ENCODE peak calls at places on chromosomes 1 and 21, in ten cellular contexts. L is fibroblast of pulmonary artery; U is breast epithelium; V is CD8-positive, alpha-beta T cell; F is brain microvascular endothelial cell; J is neural progenitor cell; P is adrenal gland; R is heart left ventricle; B is HL-60; S is stomach. H is an unnamed sample.

GRCh38 chr1:33918368-33918767 is 54.5 kb downstream of the HMGB4 start:
- DNase-seq in S (no peak), B (no peak), U (no peak), L (peak), P (no peak), V (no peak), J (no peak), R (no peak), F (no peak), H (no peak)

GRCh38 chr1:183106746-183107145 is 79.3 kb upstream of the LAMC2 start:
- DNase-seq in S (no peak), R (no peak), J (no peak), F (peak), L (no peak), V (no peak), B (no peak), U (no peak), P (no peak), H (no peak)

GRCh38 chr1:145824499-145824842 is 471 bp downstream of the POLR3C start:
- DNase-seq in J (no peak), F (no peak), U (no peak), V (no peak), S (no peak), B (no peak), R (no peak), P (no peak), L (no peak), H (no peak)

GRCh38 chr1:215290018-215290417 is 207.5 kb downstream of the KCNK2 start:
- DNase-seq in P (no peak), R (no peak), F (no peak), B (no peak), J (no peak), V (no peak), U (no peak), L (no peak), S (no peak), H (no peak)

GRCh38 chr1:173536254-173536653 is 59.1 kb downstream of the PRDX6 start:
- DNase-seq in S (no peak), U (no peak), P (no peak), B (no peak), L (no peak), J (no peak), V (no peak), F (no peak), R (no peak), H (no peak)

GRCh38 chr1:217534566-217534965 is 96.3 kb downstream of the GPATCH2 start:
- DNase-seq in B (no peak), L (peak), P (no peak), V (no peak), J (no peak), F (no peak), R (no peak), S (no peak), U (no peak), H (peak)

GRCh38 chr1:9759939-9760338 is 63.8 kb downstream of the CLSTN1 start:
- DNase-seq in B (no peak), J (no peak), U (no peak), P (no peak), V (no peak), R (no peak), S (no peak), L (no peak), F (no peak), H (no peak)

GRCh38 chr21:45997495-45998275 is 16.1 kb downstream of the COL6A1 start:
- DNase-seq in L (no peak), S (no peak), F (no peak), U (peak), J (no peak), V (no peak), P (peak), R (no peak), B (no peak), H (no peak)

GRCh38 chr1:163264256-163264655 is 57.5 kb upstream of the NUF2 start:
- DNase-seq in B (no peak), L (no peak), R (no peak), F (no peak), V (no peak), P (no peak), J (no peak), S (no peak), U (no peak), H (no peak)

GRCh38 chr1:200875416-200875815 is 2.6 kb downstream of the GPR25 start:
- DNase-seq in S (no peak), B (no peak), V (no peak), U (no peak), L (no peak), J (no peak), R (no peak), P (no peak), F (no peak), H (no peak)

GRCh38 chr1:111707906-111708305 is 31.3 kb downstream of the INKA2 start:
- DNase-seq in P (no peak), J (no peak), L (peak), F (peak), U (no peak), R (no peak), V (no peak), S (no peak), B (peak), H (no peak)

GRCh38 chr1:31689821-31690220 is 14.0 kb downstream of the COL16A1 start:
- DNase-seq in B (no peak), L (peak), U (no peak), R (no peak), J (no peak), P (no peak), F (peak), S (no peak), V (no peak), H (peak)

GRCh38 chr1:186059752-186060151 is 315.3 kb downstream of the TPR start:
- DNase-seq in S (no peak), P (no peak), V (no peak), F (no peak), B (no peak), U (no peak), L (no peak), R (no peak), J (no peak), H (no peak)

GRCh38 chr1:117758444-117759316 is 152.8 kb downstream of the TENT5C start:
- DNase-seq in P (peak), S (peak), L (peak), U (peak), R (peak), J (peak), B (peak), F (peak), V (peak), H (peak)

GRCh38 chr1:227731696-227732585 is 3.2 kb downstream of the JMJD4 start:
- DNase-seq in R (no peak), P (no peak), S (no peak), V (no peak), U (no peak), B (no peak), L (no peak), F (no peak), J (no peak), H (no peak)

GRCh38 chr1:207981976-207982375 is 71.1 kb upstream of the CD34 start:
- DNase-seq in B (no peak), F (no peak), V (no peak), L (no peak), U (no peak), S (no peak), P (no peak), J (peak), R (no peak), H (no peak)

GRCh38 chr1:210726621-210727020 is 397.9 kb downstream of the HHAT start:
- DNase-seq in P (peak), B (no peak), F (peak), R (no peak), L (peak), V (peak), J (peak), U (no peak), S (no peak), H (no peak)

GRCh38 chr1:167916766-167917511 is 3.0 kb upstream of the ADCY10 start:
- DNase-seq in J (no peak), P (no peak), F (no peak), L (no peak), R (no peak), V (no peak), U (no peak), B (no peak), S (no peak), H (no peak)

GRCh38 chr1:32939655-32940371 is 24.8 kb downstream of the RNF19B start:
- DNase-seq in U (no peak), V (no peak), R (peak), J (no peak), B (peak), F (peak), L (peak), P (no peak), S (no peak), H (no peak)

GRCh38 chr1:155272466-155273133 is 704 bp downstream of the CLK2 start:
- DNase-seq in R (no peak), U (no peak), J (no peak), V (no peak), B (no peak), P (no peak), F (peak), L (peak), S (no peak), H (peak)

GRCh38 chr1:209080170-209080781 is 503.2 kb upstream of the CAMK1G start:
- DNase-seq in R (no peak), F (no peak), S (no peak), P (no peak), U (no peak), B (no peak), V (no peak), J (no peak), L (no peak), H (peak)

GRCh38 chr1:40034869-40035268 is 5.7 kb upstream of the CAP1 start:
- DNase-seq in P (no peak), U (no peak), F (no peak), B (peak), R (no peak), S (no peak), J (no peak), V (no peak), L (no peak), H (no peak)

GRCh38 chr21:15343066-15343465 is 278.3 kb upstream of the NRIP1 start:
- DNase-seq in P (no peak), J (no peak), L (peak), B (no peak), R (no peak), F (peak), V (no peak), S (no peak), U (no peak), H (peak)

GRCh38 chr1:12142141-12142823 is 24.5 kb upstream of the TNFRSF1B start:
- DNase-seq in R (no peak), U (no peak), J (peak), P (no peak), L (no peak), S (no peak), F (no peak), V (no peak), B (no peak), H (no peak)

GRCh38 chr1:56821462-56821797 is 2.2 kb upstream of the FYB2 start:
- DNase-seq in B (no peak), S (no peak), R (no peak), J (no peak), P (no peak), F (peak), L (peak), U (no peak), V (no peak), H (no peak)

GRCh38 chr1:96306809-96307208 is 414.8 kb upstream of the PTBP2 start:
- DNase-seq in R (no peak), V (no peak), F (no peak), S (no peak), B (no peak), J (no peak), P (no peak), L (peak), U (no peak), H (no peak)

GRCh38 chr1:67285780-67286488 is 21.7 kb upstream of the IL12RB2 start:
- DNase-seq in U (no peak), L (no peak), R (no peak), F (peak), S (no peak), V (no peak), J (no peak), B (no peak), P (no peak), H (no peak)
- TF ChIP-seq CTCF in U (no peak), L (no peak), R (no peak), F (no peak), S (no peak), V (no peak), J (no peak), B (no peak), P (no peak), H (no peak)

GRCh38 chr1:236425031-236425663 is 31.1 kb downstream of the EDARADD start:
- DNase-seq in J (no peak), R (no peak), V (peak), P (no peak), F (no peak), S (no peak), U (no peak), B (no peak), L (no peak), H (no peak)
- H3K4me3 ChIP-seq in J (no peak), R (no peak), V (no peak), P (no peak), F (no peak), S (no peak), U (no peak), B (no peak), L (no peak), H (no peak)

DNA sequence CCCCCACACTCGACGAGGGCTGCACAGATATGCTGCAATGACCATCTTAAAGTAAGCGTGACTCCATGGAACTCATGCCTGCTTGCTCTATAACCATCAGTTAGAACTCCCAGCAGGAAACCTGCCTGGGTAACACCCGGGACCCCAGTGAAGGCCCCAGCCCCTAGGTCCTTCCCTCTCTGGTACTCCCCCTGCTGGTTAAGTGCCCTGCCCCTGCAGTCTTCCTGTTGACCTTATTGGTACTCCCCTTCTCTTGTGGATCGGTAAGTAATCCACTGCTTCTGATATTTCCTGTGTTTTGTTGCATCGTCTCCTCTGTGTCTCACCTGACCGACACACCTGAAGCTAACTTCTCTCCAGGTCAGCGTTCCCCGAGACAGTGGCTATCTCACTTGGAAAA is 104.8 kb upstream of the COG2 start:
- DNase-seq in V (no peak), S (no peak), R (no peak), F (no peak), P (no peak), L (no peak), J (peak), B (no peak), U (no peak), H (no peak)
- TF ChIP-seq CTCF in V (no peak), S (no peak), R (no peak), F (peak), P (no peak), L (no peak), J (peak), B (no peak), U (no peak), H (no peak)

DNA sequence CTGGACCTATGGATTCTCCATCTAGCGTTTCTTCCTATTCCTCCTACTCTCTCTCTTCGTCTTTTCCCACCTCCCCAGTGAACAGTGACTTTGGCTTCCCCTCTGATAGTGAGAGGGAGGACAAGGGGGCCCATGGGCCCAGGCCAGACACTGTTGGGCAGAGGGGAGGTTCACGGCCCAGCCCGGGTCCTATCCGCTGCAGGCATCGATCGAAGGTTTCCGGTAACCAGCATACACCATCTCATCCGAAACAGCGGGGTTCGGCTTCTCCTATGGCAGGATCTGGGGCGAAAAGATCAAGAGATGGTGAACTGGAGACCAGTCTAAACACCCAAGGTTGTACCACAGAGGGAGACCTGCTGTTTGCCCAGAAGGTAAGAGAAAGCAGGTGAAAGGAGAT is 906 bp downstream of the CIART start:
- DNase-seq in V (no peak), P (no peak), F (no peak), J (no peak), B (no peak), U (no peak), R (no peak), L (no peak), S (no peak), H (no peak)
- H3K4me3 ChIP-seq in V (no peak), P (peak), F (no peak), J (peak), B (no peak), U (peak), R (no peak), L (peak), S (peak), H (peak)

GRCh38 chr1:204033321-204033720 is 39.6 kb upstream of the SOX13 start:
- DNase-seq in P (no peak), U (no peak), B (no peak), R (no peak), F (no peak), J (no peak), S (no peak), L (no peak), V (no peak), H (no peak)

GRCh38 chr1:204041232-204041767 is 31.6 kb upstream of the SOX13 start:
- DNase-seq in J (no peak), L (no peak), F (no peak), P (no peak), V (no peak), B (no peak), R (peak), S (no peak), U (peak), H (no peak)

GRCh38 chr1:204032642-204033235 is 40.2 kb upstream of the SOX13 start:
- DNase-seq in S (no peak), V (no peak), L (no peak), F (no peak), P (no peak), U (no peak), R (no peak), B (no peak), J (peak), H (no peak)

GRCh38 chr1:204041803-204042505 is 31.0 kb upstream of the SOX13 start:
- DNase-seq in J (no peak), L (peak), R (no peak), U (no peak), S (no peak), V (no peak), P (no peak), B (no peak), F (peak), H (no peak)

DNA sequence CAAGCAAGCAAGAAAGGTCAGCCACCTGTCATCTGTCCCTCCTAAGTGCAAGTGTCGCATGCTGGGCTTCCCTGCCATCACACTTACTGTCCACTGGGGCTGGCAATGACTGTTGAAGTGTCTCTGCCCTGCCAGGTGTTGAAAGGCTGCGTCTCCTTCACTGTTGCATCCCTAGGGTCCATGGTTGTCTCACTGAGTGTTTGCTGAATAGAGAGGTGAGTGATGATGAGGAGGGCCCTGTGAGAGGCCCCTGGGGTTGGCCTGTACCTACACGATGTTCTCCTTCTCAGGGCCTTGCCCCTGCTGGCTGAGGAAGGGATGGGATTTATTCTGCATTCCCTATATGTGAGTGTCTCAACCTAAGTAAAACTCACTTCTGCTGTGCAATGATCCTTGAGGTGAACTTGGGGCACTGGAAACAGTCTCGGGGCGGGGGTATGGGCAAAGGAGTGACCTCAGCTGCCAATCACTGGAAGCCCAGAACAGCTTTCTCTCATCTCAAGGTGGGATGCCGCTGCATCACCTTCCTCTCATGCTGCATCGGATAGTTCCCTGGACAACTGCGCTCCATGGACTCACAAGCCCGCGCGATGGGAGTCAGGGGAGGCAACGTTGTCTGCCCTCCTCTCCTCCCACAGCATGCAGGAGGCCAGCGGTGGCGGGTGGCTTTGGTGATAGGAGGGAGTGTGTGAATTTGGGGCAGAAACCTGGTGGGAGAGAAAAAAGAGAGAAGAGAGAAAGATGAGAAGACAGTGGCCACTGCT is 35.9 kb upstream of the SOX13 start:
- DNase-seq in V (no peak), J (no peak), P (no peak), L (no peak), U (no peak), S (no peak), R (no peak), B (no peak), F (no peak), H (no peak)
- TF ChIP-seq CTCF in V (no peak), J (peak), P (no peak), L (peak), U (no peak), S (no peak), R (no peak), B (no peak), F (peak), H (no peak)

GRCh38 chr1:230280054-230280795 is 145.9 kb downstream of the PGBD5 start:
- DNase-seq in V (no peak), S (no peak), J (no peak), R (no peak), U (no peak), B (no peak), L (no peak), F (no peak), P (no peak), H (no peak)

GRCh38 chr1:230279583-230279945 is 146.6 kb downstream of the PGBD5 start:
- DNase-seq in J (no peak), U (no peak), P (no peak), F (no peak), V (no peak), L (no peak), R (no peak), S (no peak), B (no peak), H (no peak)

GRCh38 chr1:230278871-230279582 is 147.1 kb downstream of the PGBD5 start:
- DNase-seq in U (no peak), F (no peak), S (no peak), B (no peak), R (no peak), P (no peak), J (no peak), V (no peak), L (no peak), H (no peak)

GRCh38 chr1:230276401-230276800 is 149.7 kb downstream of the PGBD5 start:
- DNase-seq in F (no peak), V (no peak), S (peak), L (no peak), R (no peak), B (no peak), P (peak), J (no peak), U (no peak), H (no peak)

DNA sequence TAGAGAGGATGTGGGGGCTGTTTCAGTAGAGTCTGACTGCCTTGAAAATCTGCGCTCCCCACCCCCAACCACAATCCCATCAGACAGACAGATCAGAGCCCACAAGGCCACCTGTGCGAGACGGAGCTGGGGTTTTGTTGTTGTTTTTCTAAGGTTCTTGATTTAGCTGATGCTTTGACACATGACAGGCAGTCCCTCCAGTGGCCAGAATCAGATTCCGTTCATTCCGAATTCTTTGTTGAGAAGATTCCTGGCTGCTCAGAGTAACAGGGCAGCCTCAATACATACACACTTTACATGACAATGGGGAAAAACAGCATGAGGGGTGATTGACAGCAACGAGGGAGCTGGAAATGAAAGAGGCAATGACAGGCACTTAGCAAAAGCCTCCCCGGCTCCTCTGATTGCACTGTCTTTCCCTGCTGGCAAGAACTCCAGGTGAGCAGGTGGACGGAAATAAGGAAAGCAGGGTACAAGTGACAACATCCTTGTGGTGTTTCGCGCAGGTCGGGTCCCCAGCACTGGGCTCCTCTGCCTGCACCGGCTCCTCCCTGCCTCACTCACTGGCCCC is 148.8 kb downstream of the PGBD5 start:
- DNase-seq in U (no peak), B (no peak), P (peak), J (peak), V (peak), S (peak), R (no peak), L (no peak), F (no peak), H (no peak)
- H3K4me3 ChIP-seq in U (no peak), B (no peak), P (no peak), J (peak), V (no peak), S (no peak), R (no peak), L (no peak), F (no peak), H (no peak)